ENCODE peak calls at places on chromosomes 12 and 14, in four cellular contexts. T, O, G and L are unnamed samples.

GRCh38 chr12:42565633-42566032 is 23.9 kb downstream of the PRICKLE1 start:
- DNase-seq in T (no peak), O (no peak), G (no peak), L (no peak)

GRCh38 chr12:95351745-95352144 is 122.2 kb upstream of the METAP2 start:
- DNase-seq in T (peak; percentile 29), O (no peak), G (no peak), L (peak; percentile 42)

GRCh38 chr12:30909088-30909688 is 17.4 kb upstream of the TSPAN11 start:
- DNase-seq in T (no peak), O (no peak), G (no peak), L (no peak)

GRCh38 chr12:75480469-75480949 is at the start of gene GLIPR1:
- DNase-seq in T (peak; percentile 54), O (peak; percentile 76), G (no peak), L (peak; percentile 55)

GRCh38 chr14:88877192-88877591 is 52.7 kb downstream of the TTC8 start:
- DNase-seq in T (no peak), O (no peak), G (no peak), L (no peak)

GRCh38 chr12:44774815-44775411 is 101.2 kb downstream of the NELL2 start:
- DNase-seq in T (no peak), O (peak; percentile 38), G (peak; percentile 45), L (no peak)

GRCh38 chr14:35715079-35715478 is 94.0 kb downstream of the RALGAPA1 start:
- DNase-seq in T (no peak), O (no peak), G (no peak), L (no peak)

GRCh38 chr12:32043928-32044549 is 62.6 kb upstream of the BICD1 start:
- DNase-seq in T (no peak), O (no peak), G (no peak), L (no peak)

GRCh38 chr14:67704018-67704417 is 2.3 kb downstream of the RDH12 start:
- DNase-seq in T (no peak), O (no peak), G (no peak), L (no peak)

DNA sequence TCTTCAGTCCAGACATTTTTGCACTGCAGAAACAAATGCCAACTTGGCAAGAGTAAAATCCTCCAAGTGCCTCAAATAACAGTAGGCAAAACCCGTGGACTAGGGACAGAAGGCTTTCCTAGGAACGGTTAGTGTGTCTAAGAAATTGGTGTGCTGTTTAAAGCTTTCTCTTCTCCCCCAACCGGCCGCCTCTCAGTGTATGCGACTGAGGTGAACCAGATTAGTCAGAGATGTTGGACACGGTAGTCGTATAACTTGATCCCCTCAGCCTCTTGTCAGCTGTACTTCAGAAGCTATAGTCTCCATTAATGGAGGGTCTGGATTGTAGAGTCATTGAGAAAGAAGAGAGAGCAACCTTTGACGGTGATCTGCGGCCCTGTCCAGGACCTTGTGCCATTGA is 21.7 kb downstream of the PPFIBP1 start:
- DNase-seq in T (no peak), O (no peak), G (no peak), L (no peak)
- H3K4me3 ChIP-seq in T (no peak overlapping the region), O (no peak overlapping the region), G (no peak overlapping the region), L (no peak overlapping the region)

GRCh38 chr14:51490205-51490604 is 161.5 kb upstream of the FRMD6 start:
- DNase-seq in T (no peak), O (no peak), G (no peak), L (no peak)

GRCh38 chr14:51487848-51488247 is 163.9 kb upstream of the FRMD6 start:
- DNase-seq in T (no peak), O (no peak), G (no peak), L (no peak)

GRCh38 chr14:51488569-51489220 is 163.0 kb upstream of the FRMD6 start:
- DNase-seq in T (no peak), O (no peak), G (no peak), L (no peak)

GRCh38 chr14:51491776-51492175 is 159.9 kb upstream of the FRMD6 start:
- DNase-seq in T (no peak), O (no peak), G (no peak), L (no peak)

DNA sequence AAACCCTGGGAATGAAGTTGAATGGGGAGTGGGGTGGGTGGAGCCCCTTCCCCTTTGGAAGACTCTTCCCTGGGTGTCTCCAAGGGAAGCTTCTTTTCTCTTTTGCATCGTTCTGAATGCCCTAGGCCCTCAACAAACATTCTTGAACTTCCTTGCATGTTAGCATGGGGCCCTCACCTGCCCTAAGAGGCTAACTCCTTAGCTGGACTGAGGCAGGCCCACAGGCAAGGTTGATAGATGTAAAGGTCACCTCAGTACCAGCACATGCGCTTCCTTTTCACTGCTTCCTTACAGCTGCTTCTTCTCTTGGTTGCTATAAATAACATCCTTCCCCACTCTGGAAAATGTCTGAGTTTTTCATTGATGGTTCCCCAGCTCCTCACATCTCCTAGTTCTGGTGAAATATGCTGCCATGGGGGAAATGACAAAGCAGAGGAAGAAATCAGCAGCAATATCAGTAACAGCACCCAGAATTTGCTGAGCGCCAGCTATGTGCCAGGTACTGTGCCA is 160.6 kb upstream of the FRMD6 start:
- DNase-seq in T (no peak), O (no peak), G (no peak), L (no peak)
- H3K36me3 ChIP-seq in T (no peaks in the 10 kb centered on the region), O (no peaks in the 10 kb centered on the region), G (no peaks in the 10 kb centered on the region), L (no peaks in the 10 kb centered on the region)

GRCh38 chr12:108123382-108123781 is 5.7 kb upstream of the WSCD2 start:
- DNase-seq in T (no peak), O (no peak), G (no peak), L (no peak)

GRCh38 chr12:108122644-108123043 is 6.4 kb upstream of the WSCD2 start:
- DNase-seq in T (no peak), O (no peak), G (no peak), L (no peak)

GRCh38 chr12:108120863-108121165 is 8.3 kb upstream of the WSCD2 start:
- DNase-seq in T (no peak), O (no peak), G (no peak), L (no peak)

GRCh38 chr12:108121353-108121752 is 7.7 kb upstream of the WSCD2 start:
- DNase-seq in T (no peak), O (no peak), G (no peak), L (no peak)

GRCh38 chr12:108122072-108122471 is 7.0 kb upstream of the WSCD2 start:
- DNase-seq in T (no peak), O (no peak), G (no peak), L (no peak)
- H3K4me3 ChIP-seq in T (no peak overlapping the region), O (no peak overlapping the region), G (no peak overlapping the region), L (no peak overlapping the region)

DNA sequence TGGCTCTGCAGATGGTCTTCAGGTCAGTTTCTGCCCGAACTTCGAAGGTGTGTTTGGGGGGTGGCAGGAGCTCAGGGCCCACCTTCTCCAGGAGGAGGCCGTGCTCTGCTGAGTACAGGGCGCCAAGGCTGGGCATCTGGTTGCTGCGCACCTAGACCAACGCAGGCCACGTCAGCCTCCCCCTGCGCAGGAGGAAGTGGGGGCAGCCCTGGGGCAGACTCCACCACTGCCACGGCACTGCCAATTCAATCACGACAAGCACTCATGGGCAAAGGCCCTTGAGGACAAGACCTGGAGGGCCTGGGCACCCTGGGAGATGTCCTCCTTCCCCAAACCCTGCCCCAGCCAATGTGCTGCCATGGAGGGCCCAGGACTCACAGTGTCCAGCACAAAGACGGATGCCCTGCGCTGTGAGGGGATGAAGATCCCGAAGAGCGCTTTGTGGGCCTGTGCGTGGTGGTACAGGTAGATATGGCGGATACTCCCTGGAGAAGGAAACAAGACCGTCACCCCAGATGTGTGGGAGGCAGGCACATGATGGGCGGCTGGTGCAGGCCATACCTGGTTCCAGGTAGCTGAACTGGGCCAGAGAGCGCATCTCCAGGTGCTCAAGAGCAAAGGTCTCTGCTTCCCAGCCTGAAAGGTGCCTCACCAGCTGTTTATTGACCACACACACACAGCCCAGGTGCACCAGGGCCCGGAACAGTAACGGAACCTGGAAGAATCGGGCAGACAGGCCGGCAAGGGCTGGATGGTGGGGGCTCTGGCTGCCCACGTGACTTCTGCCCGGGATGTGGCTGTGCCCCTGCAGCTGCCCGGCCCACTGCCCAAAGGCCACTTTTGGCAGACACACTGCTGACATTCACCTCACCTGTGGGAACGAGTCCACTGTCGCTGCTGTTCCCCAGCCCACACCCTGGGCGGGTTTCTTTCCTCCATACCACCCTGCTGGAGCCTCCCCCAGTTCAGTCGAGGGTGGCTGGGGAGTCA is 24.6 kb downstream of the P2RX2 start:
- DNase-seq in T (no peak), O (no peak), G (no peak), L (no peak)
- H3K36me3 ChIP-seq in T (no peaks in the 10 kb centered on the region), O (peaks cover 2% of the 10 kb centered on the region), G (peaks cover 94% of the 10 kb centered on the region), L (peaks cover 69% of the 10 kb centered on the region)

GRCh38 chr12:46148706-46149463 is 120.0 kb downstream of the SLC38A1 start:
- DNase-seq in T (no peak), O (no peak), G (no peak), L (no peak)

GRCh38 chr12:46145881-46146280 is 123.0 kb downstream of the SLC38A1 start:
- DNase-seq in T (no peak), O (no peak), G (no peak), L (no peak)

GRCh38 chr12:46144433-46144832 is 124.4 kb downstream of the SLC38A1 start:
- DNase-seq in T (no peak), O (no peak), G (no peak), L (no peak)

GRCh38 chr12:46149905-46150304 is 118.9 kb downstream of the SLC38A1 start:
- DNase-seq in T (no peak), O (no peak), G (no peak), L (no peak)

GRCh38 chr12:46147144-46147543 is 121.7 kb downstream of the SLC38A1 start:
- DNase-seq in T (no peak), O (no peak), G (no peak), L (no peak)
- H3K4me3 ChIP-seq in T (no peak overlapping the region), O (no peak overlapping the region), G (no peak overlapping the region), L (no peak overlapping the region)